ENCODE peak calls at places on chromosome 22, in four cellular contexts. V is hypothalamus; T is left colon; S is CD4-positive, alpha-beta T cell. Z is an unnamed sample.
A peak's percentile ranks its signal among the peaks of the same experiment; 100 is the strongest.

GRCh38 chr22:35457729-35458546 is 58.0 kb downstream of the MCM5 start:
- DNase-seq in S (no peak), T (no peak), V (no peak), Z (no peak)

GRCh38 chr22:38696606-38697005 is 4.1 kb downstream of the JOSD1 start:
- DNase-seq in T (peak; percentile 44), V (no peak), S (peak; percentile 40), Z (no peak)

GRCh38 chr22:47048123-47049077 is 285.9 kb downstream of the TBC1D22A start:
- DNase-seq in V (no peak), T (peak; percentile 11), S (no peak), Z (no peak)

GRCh38 chr22:44926491-44927415 is 83.1 kb downstream of the PHF21B start:
- DNase-seq in V (no peak), S (no peak), T (no peak), Z (no peak)

GRCh38 chr22:36182056-36182455 is 19.6 kb downstream of the APOL4 start:
- DNase-seq in T (no peak), V (no peak), S (no peak), Z (no peak)

GRCh38 chr22:43385770-43386641 is 25.8 kb upstream of the MPPED1 start:
- DNase-seq in T (peak; percentile 40), V (peak; percentile 45), S (peak; percentile 66), Z (peak; percentile 80)

GRCh38 chr22:44402196-44403111 is 89.7 kb upstream of the SHISAL1 start:
- DNase-seq in V (no peak), S (no peak), T (peak; percentile 18), Z (no peak)

GRCh38 chr22:25365491-25366261 is 146.2 kb downstream of the CRYBB2 start:
- DNase-seq in V (no peak), T (peak; percentile 42), S (no peak), Z (no peak)

GRCh38 chr22:26529345-26529744 is 17.1 kb upstream of the TFIP11 start:
- DNase-seq in V (no peak), S (no peak), T (no peak), Z (no peak)

GRCh38 chr22:30649430-30650007 is 13.9 kb downstream of the SLC35E4 start:
- DNase-seq in T (peak; percentile 85), V (no peak), S (peak; percentile 60), Z (peak; percentile 89)

GRCh38 chr22:49305215-49305965 is 522.3 kb downstream of the BRD1 start:
- DNase-seq in S (peak; percentile 45), V (peak; percentile 58), T (peak; percentile 26), Z (peak; percentile 66)

GRCh38 chr22:41822289-41823057 is 10.4 kb upstream of the SREBF2 start:
- DNase-seq in T (no peak), V (no peak), S (peak; percentile 6), Z (peak; percentile 72)

GRCh38 chr22:47045691-47046410 is 283.4 kb downstream of the TBC1D22A start:
- DNase-seq in T (peak; percentile 18), S (no peak), V (no peak), Z (peak; percentile 33)

GRCh38 chr22:26762503-26763170 is 105.2 kb downstream of the MIAT start:
- DNase-seq in T (no peak), S (no peak), V (no peak), Z (no peak)

GRCh38 chr22:37183432-37184379 is 4.3 kb downstream of the C1QTNF6 start:
- DNase-seq in V (no peak), S (no peak), T (no peak), Z (no peak)

GRCh38 chr22:37229805-37230672 is 14.0 kb downstream of the RAC2 start:
- DNase-seq in S (peak; percentile 91), V (no peak), T (peak; percentile 72), Z (peak; percentile 69)

GRCh38 chr22:49429066-49429465 is 398.6 kb downstream of the BRD1 start:
- DNase-seq in S (no peak), V (no peak), T (no peak), Z (no peak)

GRCh38 chr22:33582822-33583400 is 337.4 kb downstream of the LARGE1 start:
- DNase-seq in T (no peak), V (no peak), S (no peak), Z (no peak)

GRCh38 chr22:41949297-41949965 is 2.5 kb upstream of the CENPM start:
- DNase-seq in T (no peak), S (no peak), V (no peak), Z (no peak)

GRCh38 chr22:37748659-37749058 is 51.8 kb downstream of the TRIOBP start:
- DNase-seq in V (no peak), T (no peak), S (no peak), Z (no peak)

GRCh38 chr22:37806409-37807338 is 1.1 kb upstream of the GCAT start:
- DNase-seq in V (no peak), S (no peak), T (peak; percentile 49), Z (peak; percentile 57)

GRCh38 chr22:37659066-37659896 is 758 bp downstream of the PDXP start:
- DNase-seq in T (peak; percentile 82), V (no peak), S (no peak), Z (peak; percentile 81)

GRCh38 chr22:46971141-46971775 is 208.8 kb downstream of the TBC1D22A start:
- DNase-seq in S (no peak), T (no peak), V (peak; percentile 15), Z (no peak)

GRCh38 chr22:23065495-23066122 is 4.7 kb upstream of the GNAZ start:
- DNase-seq in S (no peak), T (peak; percentile 21), V (no peak), Z (no peak)

GRCh38 chr22:47115921-47116320 is 353.5 kb downstream of the TBC1D22A start:
- DNase-seq in T (no peak), S (no peak), V (no peak), Z (peak; percentile 20)

GRCh38 chr22:46107089-46107664 is 43.1 kb upstream of the PPARA start:
- DNase-seq in S (no peak), V (peak; percentile 89), T (peak; percentile 59), Z (peak; percentile 78)

GRCh38 chr22:30371321-30371720 is 14.5 kb downstream of the CCDC157 start:
- DNase-seq in V (no peak), T (no peak), S (no peak), Z (no peak)

GRCh38 chr22:27397036-27397947 is 404.3 kb downstream of the MN1 start:
- DNase-seq in V (no peak), T (no peak), S (no peak), Z (no peak)

GRCh38 chr22:23772315-23773246 is at the start of gene MMP11:
- DNase-seq in V (no peak), T (peak; percentile 66), S (peak; percentile 49), Z (peak; percentile 81)

GRCh38 chr22:25900880-25901279 is 158.9 kb downstream of the MYO18B start:
- DNase-seq in T (no peak), V (peak; percentile 85), S (no peak), Z (no peak)